ENCODE peak calls at places on chromosomes 11 and 22, in five cellular contexts. E is A549, D is left ventricle myocardium inferior, K is lung, B is gastrocnemius medialis. M is an unnamed sample. For H3K4me1, the result is how much of the 10 kb centered on the place peaks cover.

GRCh38 chr11:46330887-46331652 is 16.2 kb upstream of the DGKZ start:
- DNase-seq in E (no peak), D (no peak), K (no peak), B (no peak), M (no peak)

GRCh38 chr11:87266751-87267150 is 229.0 kb downstream of the TMEM135 start:
- DNase-seq in E (no peak), D (no peak), K (no peak), B (no peak), M (no peak)

GRCh38 chr11:100961633-100962032 is 168.0 kb downstream of the PGR start:
- DNase-seq in E (no peak), D (no peak), K (no peak), B (no peak), M (no peak)

GRCh38 chr11:121578216-121579063 is 125.7 kb upstream of the SORL1-AS1 start:
- DNase-seq in E (no peak), D (no peak), K (no peak), B (no peak), M (no peak)

GRCh38 chr22:40258463-40259046 is 80.8 kb downstream of the TNRC6B start:
- DNase-seq in E (peak), D (no peak), K (no peak), B (no peak), M (no peak)

GRCh38 chr11:38543311-38543710 is 1945.3 kb upstream of the RAG2 start:
- DNase-seq in E (no peak), D (no peak), K (no peak), B (no peak), M (no peak)

GRCh38 chr22:47006433-47006832 is 244.0 kb downstream of the TBC1D22A start:
- DNase-seq in E (no peak), D (no peak), K (no peak), B (no peak), M (no peak)

GRCh38 chr11:129267716-129268115 is 75.6 kb upstream of the ARHGAP32 start:
- DNase-seq in E (no peak), D (no peak), K (no peak), B (no peak), M (no peak)

GRCh38 chr11:69153661-69154060 is 2.1 kb upstream of the SMIM38 start:
- DNase-seq in E (no peak), D (no peak), K (no peak), B (no peak), M (no peak)

GRCh38 chr22:49264696-49265095 is 563.0 kb downstream of the BRD1 start:
- DNase-seq in E (no peak), D (no peak), K (no peak), B (no peak), M (no peak)

GRCh38 chr22:32950366-32950765 is 107.8 kb downstream of the SYN3 start:
- DNase-seq in E (no peak), D (no peak), K (no peak), B (no peak), M (no peak)

GRCh38 chr11:111384494-111384893 is 5.4 kb upstream of the POU2AF1 start:
- DNase-seq in E (no peak), D (no peak), K (no peak), B (no peak), M (no peak)

GRCh38 chr11:57778318-57779037 is 16.9 kb downstream of the CTNND1 start:
- DNase-seq in E (peak), D (peak), K (peak), B (peak), M (peak)

GRCh38 chr11:45698777-45699497 is 33.5 kb upstream of the CHST1 start:
- DNase-seq in E (no peak), D (no peak), K (no peak), B (no peak), M (no peak)

GRCh38 chr11:115759622-115760527 is 255.7 kb upstream of the CADM1 start:
- DNase-seq in E (no peak), D (peak), K (no peak), B (no peak), M (peak)

GRCh38 chr11:118328745-118329144 is 13.8 kb downstream of the CD3D start:
- DNase-seq in E (no peak), D (no peak), K (no peak), B (no peak), M (no peak)

GRCh38 chr11:2805388-2806057 is 80.1 kb downstream of the CDKN1C start:
- DNase-seq in E (no peak), D (no peak), K (peak), B (peak), M (no peak)

GRCh38 chr11:12199231-12199948 is 89.0 kb downstream of the MICAL2 start:
- DNase-seq in E (no peak), D (no peak), K (no peak), B (no peak), M (no peak)

GRCh38 chr11:12196335-12196734 is 85.9 kb downstream of the MICAL2 start:
- DNase-seq in E (no peak), D (no peak), K (no peak), B (no peak), M (no peak)

GRCh38 chr11:12195773-12196172 is 85.4 kb downstream of the MICAL2 start:
- DNase-seq in E (no peak), D (no peak), K (no peak), B (no peak), M (no peak)

GRCh38 chr11:12198261-12198925 is 88.0 kb downstream of the MICAL2 start:
- DNase-seq in E (no peak), D (no peak), K (no peak), B (no peak), M (no peak)

DNA sequence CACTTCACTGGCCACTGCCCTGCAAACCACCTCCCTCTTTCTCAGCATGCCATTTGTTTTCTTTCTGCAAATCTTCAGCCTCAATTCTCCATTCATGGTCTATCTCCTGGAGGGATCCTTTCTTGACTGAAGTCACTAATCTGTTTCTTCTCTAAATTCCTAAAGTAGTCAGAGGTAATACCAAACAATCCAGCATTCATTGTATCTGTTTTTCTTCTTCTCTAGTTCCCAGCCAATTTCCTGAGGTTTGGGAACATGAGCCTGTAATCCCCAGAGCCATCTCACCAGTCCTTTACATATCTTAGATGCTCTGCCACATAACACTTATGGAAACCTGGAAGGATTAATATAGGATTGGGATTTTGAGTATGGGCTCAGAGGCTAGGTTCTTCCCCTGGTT is 86.5 kb downstream of the MICAL2 start:
- DNase-seq in E (no peak), D (no peak), K (no peak), B (no peak), M (no peak)
- H3K4me3 ChIP-seq in E (no peak), D (no peak), K (no peak), B (no peak), M (no peak)

GRCh38 chr11:689630-690029 is 5.4 kb downstream of the DEAF1 start:
- DNase-seq in E (no peak), D (no peak), K (no peak), B (no peak), M (no peak)

GRCh38 chr11:691710-692590 is 3.1 kb downstream of the DEAF1 start:
- DNase-seq in E (no peak), D (no peak), K (no peak), B (no peak), M (no peak)

GRCh38 chr11:692824-693414 is 2.1 kb downstream of the DEAF1 start:
- DNase-seq in E (no peak), D (no peak), K (no peak), B (no peak), M (no peak)

GRCh38 chr11:688681-689080 is 6.3 kb downstream of the DEAF1 start:
- DNase-seq in E (no peak), D (no peak), K (no peak), B (no peak), M (no peak)

GRCh38 chr11:690738-691633 is 4.0 kb downstream of the DEAF1 start:
- DNase-seq in E (no peak), D (no peak), K (no peak), B (no peak), M (no peak)
- TF ChIP-seq CTCF in E (no peak), D (no peak), K (no peak), B (no peak), M (no peak)

GRCh38 chr22:28989484-28989883 is 72.1 kb downstream of the C22orf31 start:
- DNase-seq in E (no peak), D (no peak), K (no peak), B (no peak), M (no peak)
- H3K4me1 ChIP-seq in E (under half), D (under half), K (under half), B (under half), M (under half)

GRCh38 chr11:13445588-13445987 is 17.4 kb downstream of the BTBD10 start:
- DNase-seq in E (no peak), D (no peak), K (no peak), B (no peak), M (no peak)

GRCh38 chr11:13449522-13449921 is 13.5 kb downstream of the BTBD10 start:
- DNase-seq in E (no peak), D (no peak), K (no peak), B (no peak), M (no peak)

GRCh38 chr11:13446444-13446843 is 16.6 kb downstream of the BTBD10 start:
- DNase-seq in E (peak), D (no peak), K (no peak), B (no peak), M (no peak)

GRCh38 chr11:13448876-13449275 is 14.1 kb downstream of the BTBD10 start:
- DNase-seq in E (no peak), D (peak), K (no peak), B (no peak), M (no peak)

GRCh38 chr11:13450832-13451397 is 12.1 kb downstream of the BTBD10 start:
- DNase-seq in E (no peak), D (no peak), K (no peak), B (no peak), M (no peak)
- H3K4me3 ChIP-seq in E (no peak), D (no peak), K (no peak), B (no peak), M (no peak)

DNA sequence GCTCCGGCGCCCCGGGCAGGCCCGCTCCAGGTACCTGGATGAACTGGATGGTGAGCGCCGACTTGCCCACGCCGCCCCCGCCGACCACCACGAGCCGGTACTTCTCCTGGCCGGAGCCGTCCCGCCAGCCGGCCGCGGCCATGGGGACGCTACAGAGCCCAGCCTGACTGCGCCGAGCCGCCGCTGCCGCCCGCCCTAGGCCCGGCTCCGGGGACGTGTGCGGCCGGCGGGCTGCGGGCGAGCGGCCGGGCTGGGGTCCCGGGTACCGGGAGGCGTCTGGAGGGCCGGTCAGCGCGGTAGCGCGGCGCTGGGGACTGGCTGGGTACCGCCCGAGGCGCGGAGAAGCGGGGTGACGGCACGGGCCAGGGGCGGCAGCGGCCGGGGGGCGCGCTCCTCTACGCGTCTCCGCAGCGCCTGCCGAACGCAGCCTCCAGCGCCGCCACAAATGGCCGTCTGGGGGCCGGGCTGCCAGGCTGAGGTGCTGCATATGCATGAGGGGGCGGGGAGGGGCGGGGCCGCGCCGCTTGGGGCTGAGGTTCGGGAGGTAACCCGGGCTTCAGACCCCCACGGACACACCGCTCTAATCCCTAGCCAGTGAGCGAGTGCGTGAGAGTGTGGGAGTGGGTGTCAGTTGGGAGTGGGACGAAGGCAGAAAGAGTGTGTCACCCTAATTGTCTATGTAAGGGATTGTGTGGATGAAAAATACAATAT is at the start of gene RRAS2:
- DNase-seq in E (peak), D (peak), K (peak), B (peak), M (peak)
- TF ChIP-seq CTCF in E (no peak), D (peak), K (no peak), B (no peak), M (no peak)

GRCh38 chr11:96318399-96318798 is 24.6 kb downstream of the MAML2 start:
- DNase-seq in E (no peak), D (no peak), K (no peak), B (no peak), M (no peak)
- H3K4me1 ChIP-seq in E (under half), D (half or more), K (under half), B (under half), M (under half)

DNA sequence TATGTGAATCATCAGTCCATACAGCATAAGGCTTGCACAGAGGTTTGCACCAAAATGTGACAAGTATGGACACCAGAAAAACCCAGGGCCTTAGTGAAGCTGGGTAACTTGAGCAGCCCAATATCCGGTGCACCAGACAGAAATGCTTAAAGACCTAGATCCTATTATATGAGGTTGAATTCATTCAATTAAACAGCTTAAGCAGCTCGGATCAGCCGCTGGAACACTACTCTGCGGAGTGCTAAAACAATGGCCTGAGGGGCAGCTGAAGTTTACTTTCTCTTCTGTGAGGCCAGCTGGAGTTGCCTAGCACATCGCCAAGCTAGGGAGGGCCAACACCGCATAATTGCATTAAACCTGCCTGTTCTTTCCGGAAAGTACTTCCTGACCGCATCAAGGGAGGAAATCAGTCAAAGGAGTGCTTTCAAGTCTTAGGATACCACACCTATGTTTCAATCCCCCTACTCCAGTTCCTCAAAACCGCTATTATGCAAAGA is 17.0 kb upstream of the FAM181B start:
- DNase-seq in E (no peak), D (no peak), K (no peak), B (no peak), M (no peak)
- H3K4me3 ChIP-seq in E (no peak), D (no peak), K (no peak), B (no peak), M (no peak)

GRCh38 chr11:30203850-30204249 is 27.0 kb upstream of the FSHB start:
- DNase-seq in E (no peak), D (no peak), K (no peak), B (no peak), M (no peak)
- TF ChIP-seq CTCF in E (no peak), D (no peak), K (no peak), B (no peak), M (no peak)

GRCh38 chr11:65774525-65775306 is 6.1 kb downstream of the AP5B1 start:
- DNase-seq in E (no peak), D (no peak), K (peak), B (no peak), M (no peak)
- H3K4me1 ChIP-seq in E (under half), D (under half), K (under half), B (under half), M (under half)

GRCh38 chr11:13279487-13279834 is 1.9 kb downstream of the BMAL1 start:
- DNase-seq in E (no peak), D (no peak), K (no peak), B (no peak), M (no peak)
- H3K4me3 ChIP-seq in E (peak), D (peak), K (no peak), B (peak), M (no peak)